ENCODE peak calls at places on chromosomes 16 and 17, in five cellular contexts. F, T, X, I and C are unnamed samples.
A peak's percentile ranks its signal among the peaks of the same experiment; 100 is the strongest.

GRCh38 chr16:4615389-4616046 is 830 bp upstream of the UBALD1 start:
- DNase-seq in X (peak; percentile 67), I (no peak), T (no peak), F (no peak), C (no peak)

GRCh38 chr17:37742762-37743611 is 1.9 kb downstream of the HNF1B start:
- DNase-seq in X (no peak), T (no peak), F (no peak), I (no peak), C (no peak)

GRCh38 chr16:85323961-85324253 is 211.6 kb upstream of the CIBAR2 start:
- DNase-seq in T (no peak), I (no peak), X (no peak), F (no peak), C (no peak)

GRCh38 chr17:32907583-32907982 is 20.4 kb upstream of the TMEM98 start:
- DNase-seq in X (no peak), I (no peak), T (no peak), F (no peak), C (no peak)

GRCh38 chr17:66698270-66698669 is 136.6 kb upstream of the CACNG5 start:
- DNase-seq in I (no peak), X (no peak), F (no peak), T (no peak), C (no peak)

GRCh38 chr16:22370038-22370541 is 4.3 kb downstream of the CDR2 start:
- DNase-seq in X (no peak), F (no peak), T (no peak), I (no peak), C (no peak)

GRCh38 chr17:36074365-36074764 is 10.3 kb downstream of the CCL18 start:
- DNase-seq in F (no peak), I (no peak), X (no peak), T (no peak), C (no peak)

GRCh38 chr16:78817442-78817829 is 718.0 kb downstream of the WWOX start:
- DNase-seq in X (no peak), T (no peak), F (no peak), I (no peak), C (no peak)

GRCh38 chr16:17304124-17304813 is 166.5 kb downstream of the XYLT1 start:
- DNase-seq in F (no peak), X (peak; percentile 63), T (no peak), I (no peak), C (no peak)

GRCh38 chr16:1444730-1445517 is 568 bp upstream of the CCDC154 start:
- DNase-seq in I (no peak), T (no peak), F (no peak), X (no peak), C (no peak)

GRCh38 chr16:7990864-7991263 is 599.4 kb downstream of the TMEM114 start:
- DNase-seq in T (no peak), F (no peak), I (no peak), X (no peak), C (no peak)

GRCh38 chr16:7405166-7405565 is 72.5 kb downstream of the RBFOX1 start:
- DNase-seq in X (no peak), T (no peak), I (no peak), F (peak; percentile 5), C (no peak)

GRCh38 chr17:68053237-68054030 is 17.9 kb downstream of the KPNA2 start:
- DNase-seq in X (peak; percentile 50), I (no peak), F (no peak), T (no peak), C (no peak)

GRCh38 chr16:11379420-11379819 is 34.2 kb downstream of the RMI2 start:
- DNase-seq in X (no peak), I (no peak), F (no peak), T (no peak), C (no peak)

GRCh38 chr16:27405546-27406451 is 3.8 kb downstream of the IL21R start:
- DNase-seq in T (peak; percentile 59), F (no peak), X (no peak), I (no peak), C (no peak)

GRCh38 chr16:79715088-79715487 is 114.6 kb upstream of the MAF start:
- DNase-seq in I (no peak), T (no peak), X (no peak), F (no peak), C (no peak)

GRCh38 chr17:81381632-81382577 is 13.4 kb upstream of the BAHCC1 start:
- DNase-seq in T (no peak), X (no peak), F (no peak), I (no peak), C (no peak)

GRCh38 chr16:1942810-1943726 is at the start of gene MSRB1:
- DNase-seq in X (peak; percentile 100), I (peak; percentile 100), T (peak; percentile 100), F (peak; percentile 100), C (peak; percentile 100)

GRCh38 chr17:15289285-15290185 is 24.4 kb upstream of the PMP22 start:
- DNase-seq in X (no peak), F (no peak), I (no peak), T (no peak), C (no peak)